ENCODE peak calls at places on chromosomes 3 and 15, in six cellular contexts. H, E, R, C, Q and P are unnamed samples.

GRCh38 chr3:77563012-77563411 is 523.1 kb downstream of the ROBO2 start:
- DNase-seq in H (no peak), E (no peak), R (no peak), C (no peak), Q (no peak), P (no peak)

GRCh38 chr15:59611277-59612260 is at the start of gene GCNT3:
- DNase-seq in H (no peak), E (no peak), R (no peak), C (peak; percentile 58), Q (peak; percentile 37), P (no peak)

GRCh38 chr15:69628256-69629093 is 175.9 kb downstream of the RPLP1 start:
- DNase-seq in H (no peak), E (no peak), R (no peak), C (no peak), Q (no peak), P (no peak)

GRCh38 chr3:106401666-106402319 is 533.0 kb upstream of the CBLB start:
- DNase-seq in H (no peak), E (no peak), R (no peak), C (peak; percentile 4), Q (no peak), P (no peak)

GRCh38 chr15:40377606-40378005 is 4.9 kb upstream of the KNSTRN start:
- DNase-seq in H (no peak), E (no peak), R (no peak), C (no peak), Q (no peak), P (no peak)

GRCh38 chr15:92833493-92834271 is 66.4 kb upstream of the CHD2 start:
- DNase-seq in H (no peak), E (no peak), R (no peak), C (no peak), Q (no peak), P (no peak)

GRCh38 chr15:98690272-98690671 is 41.9 kb downstream of the IGF1R start:
- DNase-seq in H (no peak), E (no peak), R (no peak), C (no peak), Q (no peak), P (no peak)

GRCh38 chr3:195196266-195196665 is 74.7 kb downstream of the XXYLT1 start:
- DNase-seq in H (no peak), E (no peak), R (peak; percentile 20), C (peak; percentile 42), Q (no peak), P (no peak)

GRCh38 chr3:187522293-187522692 is 147.9 kb downstream of the SST start:
- DNase-seq in H (no peak), E (no peak), R (no peak), C (no peak), Q (no peak), P (peak; percentile 53)

GRCh38 chr15:89101302-89102191 is 13.3 kb downstream of the ABHD2 start:
- DNase-seq in H (no peak), E (no peak), R (peak; percentile 90), C (peak; percentile 98), Q (peak; percentile 85), P (peak; percentile 53)

GRCh38 chr3:4417449-4417848 is 49.6 kb downstream of the SUMF1 start:
- DNase-seq in H (peak; percentile 45), E (no peak), R (no peak), C (no peak), Q (no peak), P (no peak)

GRCh38 chr15:31271706-31272557 is 54.7 kb upstream of the KLF13 start:
- DNase-seq in H (no peak), E (peak; percentile 10), R (peak; percentile 16), C (no peak), Q (no peak), P (peak; percentile 11)

GRCh38 chr3:67875858-67876257 is 221.4 kb upstream of the SUCLG2 start:
- DNase-seq in H (no peak), E (no peak), R (no peak), C (no peak), Q (no peak), P (no peak)

GRCh38 chr15:39358441-39359041 is 222.3 kb upstream of the THBS1 start:
- DNase-seq in H (no peak), E (no peak), R (peak; percentile 33), C (peak; percentile 16), Q (peak; percentile 56), P (peak; percentile 57)

DNA sequence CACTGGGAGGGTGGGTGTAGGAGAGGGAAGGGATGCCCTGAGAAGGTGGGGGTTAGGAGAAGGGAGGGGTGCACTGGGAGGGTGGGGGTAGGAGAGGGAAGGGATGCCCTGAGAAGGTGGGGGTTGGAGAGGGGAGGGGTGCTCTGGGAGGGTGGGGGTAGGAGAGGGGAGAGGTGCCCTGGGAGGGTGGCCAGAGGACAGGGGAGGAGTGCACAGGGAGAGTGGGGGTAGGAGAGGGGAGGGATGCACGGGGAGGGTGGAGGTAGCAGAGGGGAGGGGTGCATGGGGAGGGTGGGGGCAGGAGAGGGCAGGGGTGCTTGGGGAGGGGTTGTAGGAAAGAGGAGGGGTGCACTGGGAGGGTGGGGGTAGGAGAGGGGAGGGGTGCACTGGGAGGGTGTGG is 3.2 kb downstream of the TM4SF19 start:
- DNase-seq in H (no peak), E (no peak), R (no peak), C (no peak), Q (no peak), P (no peak)
- H3K4me1 ChIP-seq in H (no peaks in the 10 kb centered on the region), E (no peaks in the 10 kb centered on the region), R (no peaks in the 10 kb centered on the region), C (peaks cover 22% of the 10 kb centered on the region), Q (peaks cover 11% of the 10 kb centered on the region), P (no peaks in the 10 kb centered on the region)

DNA sequence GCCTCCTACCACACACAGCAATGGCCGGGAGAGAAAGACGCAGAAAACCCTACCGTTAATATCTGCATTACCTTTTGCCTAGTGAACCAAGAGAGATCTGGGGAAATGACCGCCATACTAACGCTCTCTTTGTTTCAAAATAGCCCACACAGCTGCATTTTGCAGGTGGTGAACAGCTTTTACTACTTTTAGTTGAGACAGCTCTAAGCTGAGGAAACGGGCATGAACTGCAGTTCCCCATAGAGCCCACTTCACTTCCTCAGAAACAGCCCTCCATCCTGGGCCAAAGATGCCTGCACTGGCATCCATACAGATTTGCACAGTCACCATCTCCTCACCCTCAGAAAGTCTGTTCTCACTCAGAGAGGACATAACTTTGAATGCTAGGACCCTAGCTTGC is 45.0 kb downstream of the ZNF860 start:
- DNase-seq in H (no peak), E (no peak), R (no peak), C (no peak), Q (no peak), P (no peak)
- H3K4me3 ChIP-seq in H (no peak overlapping the region), E (no peak overlapping the region), R (no peak overlapping the region), C (no peak overlapping the region), Q (no peak overlapping the region), P (no peak overlapping the region)

DNA sequence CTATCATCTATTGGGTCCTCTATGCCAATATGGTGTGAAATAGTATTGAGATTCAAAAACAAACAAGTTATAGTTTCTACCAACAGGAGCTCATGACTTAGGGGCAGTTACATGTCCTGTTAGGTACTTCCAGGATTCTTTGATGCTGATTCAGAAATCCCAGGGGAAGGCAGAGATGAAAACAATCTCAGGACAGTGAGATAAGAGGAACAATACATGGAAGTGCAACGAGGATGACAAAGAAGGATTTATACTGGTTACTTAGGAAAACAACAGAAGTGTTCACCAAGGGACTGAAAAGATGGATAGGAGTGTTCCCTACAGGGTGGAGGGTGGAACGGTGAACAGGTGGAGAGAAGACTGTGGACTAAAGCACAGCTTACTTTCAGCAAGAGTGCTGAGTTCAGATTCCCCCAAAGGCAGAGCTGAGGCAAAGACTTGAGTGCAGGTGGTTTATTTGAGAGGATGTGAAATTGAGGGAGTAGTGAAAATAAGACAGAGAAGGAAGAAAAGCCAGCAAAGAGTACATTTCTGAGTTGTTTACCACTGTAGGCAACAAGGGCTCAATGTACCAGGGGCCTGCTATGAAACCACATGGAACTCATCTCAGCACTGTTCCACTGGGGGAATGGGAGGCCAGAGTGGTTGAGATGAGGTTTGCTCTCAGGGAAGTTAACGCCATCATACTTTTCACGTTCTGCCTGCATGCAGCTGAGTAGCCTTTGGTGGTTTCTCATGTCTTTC is 68.1 kb downstream of the TRIM69 start:
- DNase-seq in H (no peak), E (no peak), R (no peak), C (no peak), Q (no peak), P (no peak)
- H3K27ac ChIP-seq in H (no peak overlapping the region), E (no peak overlapping the region), R (no peak overlapping the region), C (no peak overlapping the region), Q (no peak overlapping the region), P (no peak overlapping the region)

GRCh38 chr3:144522461-144522860 is 550.8 kb downstream of the DIPK2A start:
- DNase-seq in H (no peak), E (no peak), R (no peak), C (no peak), Q (no peak), P (no peak)
- H3K4me1 ChIP-seq in H (no peaks in the 10 kb centered on the region), E (no peaks in the 10 kb centered on the region), R (no peaks in the 10 kb centered on the region), C (no peaks in the 10 kb centered on the region), Q (no peaks in the 10 kb centered on the region), P (no peaks in the 10 kb centered on the region)

GRCh38 chr3:37863949-37864822 is 2.5 kb downstream of the CTDSPL start:
- DNase-seq in H (no peak), E (no peak), R (no peak), C (peak; percentile 40), Q (peak; percentile 13), P (no peak)
- H3K4me3 ChIP-seq in H (no peak overlapping the region), E (no peak overlapping the region), R (no peak overlapping the region), C (peak overlapping the region; percentile 64), Q (no peak overlapping the region), P (no peak overlapping the region)

DNA sequence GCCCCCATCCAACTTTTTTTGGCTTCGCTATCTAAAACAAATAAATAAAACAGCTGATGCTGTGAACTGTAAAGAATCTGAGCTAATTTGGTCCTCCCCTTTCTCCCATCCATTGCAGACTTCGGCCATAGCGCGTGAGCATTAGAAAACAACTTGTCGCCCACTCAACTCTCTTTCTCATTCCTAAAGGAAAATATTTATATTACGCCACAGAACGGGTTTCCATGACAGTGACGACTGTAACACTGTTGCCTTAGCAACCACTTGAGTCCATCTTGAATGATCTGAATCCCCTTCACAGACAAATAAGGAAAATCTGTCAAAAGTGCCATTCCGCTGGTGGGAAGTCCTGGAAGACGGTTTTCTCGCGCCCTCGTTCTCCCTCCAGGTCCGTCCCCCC is 50.7 kb downstream of the CRYGS start:
- DNase-seq in H (no peak), E (no peak), R (no peak), C (no peak), Q (no peak), P (no peak)
- H3K27ac ChIP-seq in H (no peak overlapping the region), E (peak overlapping the region; percentile 50), R (no peak overlapping the region), C (no peak overlapping the region), Q (no peak overlapping the region), P (no peak overlapping the region)

GRCh38 chr3:135213213-135213612 is 418.2 kb downstream of the EPHB1 start:
- DNase-seq in H (no peak), E (no peak), R (no peak), C (no peak), Q (no peak), P (no peak)
- H3K4me1 ChIP-seq in H (no peaks in the 10 kb centered on the region), E (no peaks in the 10 kb centered on the region), R (no peaks in the 10 kb centered on the region), C (no peaks in the 10 kb centered on the region), Q (no peaks in the 10 kb centered on the region), P (no peaks in the 10 kb centered on the region)

GRCh38 chr3:39385456-39386098 is 2.4 kb downstream of the SLC25A38 start:
- DNase-seq in H (no peak), E (no peak), R (no peak), C (no peak), Q (no peak), P (no peak)
- H3K4me3 ChIP-seq in H (no peak overlapping the region), E (no peak overlapping the region), R (no peak overlapping the region), C (no peak overlapping the region), Q (no peak overlapping the region), P (no peak overlapping the region)